ENCODE peak calls at places on chromosomes 4 and X, in nine cellular contexts. H, C, L, T, G, F, D, Y and N are unnamed samples. For H3K27me3, the result is how much of the 10 kb centered on the place peaks cover.

GRCh38 chrX:28628101-28628500 is 40.9 kb downstream of the IL1RAPL1 start:
- DNase-seq in G (no peak), L (no peak), F (no peak), D (no peak), H (no peak), C (no peak), Y (no peak), T (no peak), N (no peak)

GRCh38 chr4:98046665-98047064 is 96.6 kb downstream of the STPG2 start:
- DNase-seq in F (no peak), H (peak), T (no peak), G (no peak), Y (no peak), C (no peak), L (no peak), D (no peak), N (no peak)

GRCh38 chrX:12919051-12919450 is 12.6 kb downstream of the TLR8 start:
- DNase-seq in L (no peak), D (no peak), F (no peak), G (no peak), H (no peak), C (no peak), Y (no peak), T (no peak), N (no peak)

GRCh38 chrX:151912780-151913179 is at the start of gene MAGEA4:
- DNase-seq in D (no peak), Y (no peak), F (no peak), C (no peak), H (no peak), G (no peak), L (no peak), T (no peak), N (no peak)

GRCh38 chr4:42555828-42556227 is 101.1 kb downstream of the ATP8A1 start:
- DNase-seq in Y (no peak), L (no peak), G (peak), C (no peak), H (no peak), T (no peak), F (no peak), D (no peak), N (no peak)

GRCh38 chr4:81351653-81352455 is 119.9 kb downstream of the RASGEF1B start:
- DNase-seq in L (peak), F (peak), G (peak), Y (no peak), H (peak), T (no peak), D (peak), C (no peak), N (peak)

GRCh38 chr4:6019316-6020263 is 1.4 kb upstream of the C4orf50 start:
- DNase-seq in F (peak), L (peak), D (peak), C (no peak), T (no peak), H (peak), Y (no peak), G (peak), N (no peak)

GRCh38 chr4:73859614-73860088 is 6.6 kb downstream of the PF4V1 start:
- DNase-seq in Y (no peak), G (peak), T (no peak), L (no peak), C (no peak), H (no peak), D (no peak), F (no peak), N (no peak)

GRCh38 chr4:115113382-115114106 is at the start of gene NDST4:
- DNase-seq in C (no peak), T (no peak), H (peak), D (peak), Y (no peak), L (no peak), G (peak), F (peak), N (peak)

GRCh38 chr4:71609159-71609558 is 174.7 kb downstream of the GC start:
- DNase-seq in G (peak), Y (no peak), T (no peak), D (no peak), H (no peak), F (no peak), L (no peak), C (no peak), N (no peak)

GRCh38 chrX:153370293-153371055 is 30.7 kb downstream of the PNMA6E start:
- DNase-seq in L (no peak), G (no peak), C (no peak), F (no peak), H (no peak), Y (no peak), T (no peak), D (no peak), N (no peak)

GRCh38 chrX:85243155-85243554 is 424 bp downstream of the SATL1 start:
- DNase-seq in T (no peak), H (peak), F (no peak), L (no peak), D (no peak), G (peak), C (no peak), Y (no peak), N (no peak)

GRCh38 chr4:4717692-4718091 is 141.8 kb upstream of the MSX1 start:
- DNase-seq in G (no peak), F (no peak), L (peak), T (no peak), C (no peak), Y (no peak), D (no peak), H (no peak), N (no peak)

GRCh38 chrX:40145001-40145631 is 47.4 kb upstream of the BCOR start:
- DNase-seq in G (no peak), L (no peak), C (peak), T (no peak), F (peak), H (peak), D (no peak), Y (peak), N (no peak)

GRCh38 chrX:79366888-79367749 is at the start of gene ITM2A:
- DNase-seq in T (no peak), Y (peak), G (peak), D (peak), C (peak), L (no peak), F (no peak), H (peak), N (no peak)

GRCh38 chrX:132292753-132293152 is 73.5 kb upstream of the RAP2C start:
- DNase-seq in T (no peak), F (peak), D (peak), G (peak), L (peak), Y (no peak), C (no peak), H (peak), N (peak)

GRCh38 chr4:176277162-176277904 is 8.3 kb upstream of the ASB5 start:
- DNase-seq in Y (no peak), T (no peak), C (no peak), L (peak), G (peak), H (peak), F (peak), D (peak), N (no peak)

GRCh38 chrX:154032653-154033052 is 13.0 kb upstream of the IRAK1 start:
- DNase-seq in F (no peak), L (no peak), H (no peak), D (no peak), Y (no peak), C (no peak), G (no peak), T (no peak), N (no peak)

GRCh38 chrX:12770440-12770839 is 20.8 kb upstream of the PRPS2 start:
- DNase-seq in T (no peak), D (no peak), F (no peak), G (peak), C (no peak), L (no peak), Y (no peak), H (peak), N (no peak)

GRCh38 chr4:169557061-169557636 is 55.2 kb downstream of the NEK1 start:
- DNase-seq in H (no peak), T (no peak), L (no peak), D (no peak), G (no peak), F (no peak), Y (no peak), C (no peak), N (peak)

GRCh38 chrX:26999634-27000033 is 463.5 kb downstream of the PPP4R3C start:
- DNase-seq in G (no peak), C (no peak), Y (no peak), D (no peak), L (no peak), F (no peak), H (no peak), T (no peak), N (no peak)

GRCh38 chrX:24955372-24955771 is 60.4 kb downstream of the ARX start:
- DNase-seq in D (no peak), C (no peak), L (no peak), F (no peak), T (no peak), H (no peak), Y (no peak), G (no peak), N (no peak)

GRCh38 chrX:133415276-133416105 is at the start of gene GPC4:
- DNase-seq in G (peak), T (no peak), C (peak), Y (peak), F (no peak), H (peak), L (peak), D (peak), N (no peak)

GRCh38 chr4:3699678-3700077 is 66.5 kb upstream of the ADRA2C start:
- DNase-seq in G (no peak), Y (peak), D (no peak), C (peak), L (no peak), T (no peak), F (no peak), H (no peak), N (no peak)

GRCh38 chr4:186693159-186693815 is 30.4 kb downstream of the FAT1 start:
- DNase-seq in L (no peak), Y (peak), F (no peak), D (peak), G (peak), T (peak), H (peak), C (no peak), N (no peak)

GRCh38 chrX:49878128-49878833 is 1.0 kb upstream of the USP27X start:
- DNase-seq in G (no peak), C (no peak), Y (no peak), F (no peak), L (no peak), H (no peak), T (no peak), D (no peak), N (no peak)

GRCh38 chr4:187171731-187172339 is 448.2 kb upstream of the FAT1 start:
- DNase-seq in T (no peak), D (no peak), F (no peak), Y (no peak), C (no peak), L (no peak), H (no peak), G (no peak), N (no peak)

GRCh38 chr4:155122382-155122781 is 86.1 kb upstream of the NPY2R start:
- DNase-seq in F (no peak), L (no peak), D (no peak), G (no peak), H (no peak), T (no peak), Y (no peak), C (no peak), N (no peak)

GRCh38 chrX:3713225-3713936 is at the start of gene PRKX:
- DNase-seq in T (no peak), G (peak), C (peak), L (peak), F (peak), D (peak), Y (peak), H (peak), N (no peak)

GRCh38 chrX:110015027-110015426 is 12.1 kb downstream of the TMEM164 start:
- DNase-seq in G (peak), D (peak), F (no peak), L (no peak), H (no peak), C (no peak), T (no peak), Y (no peak), N (no peak)
- H3K27me3 ChIP-seq in G (under half), D (under half), F (under half), L (under half), H (under half), C (under half), T (under half), Y (under half), N (under half)

GRCh38 chr4:143564472-143564871 is 51.0 kb downstream of the SMARCA5 start:
- DNase-seq in G (no peak), T (no peak), F (no peak), D (no peak), C (no peak), Y (no peak), L (no peak), H (no peak), N (no peak)
- H3K27me3 ChIP-seq in G (under half), T (under half), F (under half), D (under half), C (under half), Y (under half), L (under half), H (under half), N (under half)

GRCh38 chr4:1047976-1048780 is 36.8 kb downstream of the FGFRL1 start:
- DNase-seq in L (no peak), H (no peak), G (no peak), D (no peak), T (no peak), F (peak), Y (peak), C (peak), N (no peak)

GRCh38 chr4:1048781-1049590 is 37.6 kb downstream of the FGFRL1 start:
- DNase-seq in H (no peak), D (peak), L (no peak), C (peak), T (no peak), Y (no peak), G (no peak), F (peak), N (no peak)

GRCh38 chr4:1045193-1045594 is 33.8 kb downstream of the FGFRL1 start:
- DNase-seq in Y (no peak), D (no peak), T (no peak), G (no peak), F (no peak), C (peak), H (no peak), L (no peak), N (no peak)

GRCh38 chr4:1045595-1046201 is 34.3 kb downstream of the FGFRL1 start:
- DNase-seq in F (no peak), D (no peak), H (no peak), T (no peak), G (no peak), Y (peak), C (peak), L (no peak), N (no peak)

GRCh38 chr4:1047106-1047975 is 35.9 kb downstream of the FGFRL1 start:
- DNase-seq in G (no peak), T (no peak), D (peak), Y (peak), F (peak), C (peak), H (no peak), L (no peak), N (no peak)
- H3K27me3 ChIP-seq in G (half or more), T (under half), D (under half), Y (under half), F (under half), C (under half), H (half or more), L (under half), N (under half)

GRCh38 chr4:185346975-185347601 is 48.6 kb downstream of the LRP2BP start:
- DNase-seq in Y (no peak), L (no peak), C (no peak), F (no peak), T (no peak), H (no peak), D (no peak), G (peak), N (no peak)

GRCh38 chr4:185357220-185357619 is 38.5 kb downstream of the LRP2BP start:
- DNase-seq in L (no peak), T (peak), Y (no peak), C (no peak), D (no peak), F (no peak), H (no peak), G (no peak), N (no peak)

GRCh38 chr4:185352741-185353140 is 43.0 kb downstream of the LRP2BP start:
- DNase-seq in C (no peak), F (no peak), G (no peak), Y (no peak), D (no peak), H (no peak), L (no peak), T (no peak), N (no peak)

GRCh38 chr4:185351691-185352090 is 44.0 kb downstream of the LRP2BP start:
- DNase-seq in Y (no peak), G (no peak), D (no peak), C (peak), F (peak), T (no peak), L (no peak), H (no peak), N (no peak)

DNA sequence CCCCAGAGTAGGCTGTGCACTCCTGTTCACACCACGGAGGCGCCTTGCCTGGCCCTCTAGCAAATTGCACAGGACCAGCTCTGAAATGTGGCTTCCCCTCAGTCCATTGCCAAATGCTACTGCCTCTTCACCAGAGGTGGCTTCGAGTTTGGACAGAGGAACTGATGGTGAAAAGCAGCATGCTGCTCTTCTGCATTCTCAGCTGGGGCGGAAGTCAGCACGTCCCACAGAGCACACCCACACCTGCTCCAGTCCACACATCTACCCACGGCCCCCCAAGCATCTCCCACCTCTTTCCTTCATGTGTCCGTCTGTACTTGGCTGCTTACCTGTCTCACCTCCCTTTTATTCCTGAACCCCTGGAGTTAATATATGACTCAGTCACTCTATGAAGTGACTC is 43.5 kb downstream of the LRP2BP start:
- DNase-seq in D (no peak), C (no peak), H (no peak), L (no peak), F (no peak), T (no peak), G (no peak), Y (no peak), N (no peak)
- H3K27me3 ChIP-seq in D (under half), C (under half), H (under half), L (under half), F (under half), T (under half), G (under half), Y (under half), N (under half)

DNA sequence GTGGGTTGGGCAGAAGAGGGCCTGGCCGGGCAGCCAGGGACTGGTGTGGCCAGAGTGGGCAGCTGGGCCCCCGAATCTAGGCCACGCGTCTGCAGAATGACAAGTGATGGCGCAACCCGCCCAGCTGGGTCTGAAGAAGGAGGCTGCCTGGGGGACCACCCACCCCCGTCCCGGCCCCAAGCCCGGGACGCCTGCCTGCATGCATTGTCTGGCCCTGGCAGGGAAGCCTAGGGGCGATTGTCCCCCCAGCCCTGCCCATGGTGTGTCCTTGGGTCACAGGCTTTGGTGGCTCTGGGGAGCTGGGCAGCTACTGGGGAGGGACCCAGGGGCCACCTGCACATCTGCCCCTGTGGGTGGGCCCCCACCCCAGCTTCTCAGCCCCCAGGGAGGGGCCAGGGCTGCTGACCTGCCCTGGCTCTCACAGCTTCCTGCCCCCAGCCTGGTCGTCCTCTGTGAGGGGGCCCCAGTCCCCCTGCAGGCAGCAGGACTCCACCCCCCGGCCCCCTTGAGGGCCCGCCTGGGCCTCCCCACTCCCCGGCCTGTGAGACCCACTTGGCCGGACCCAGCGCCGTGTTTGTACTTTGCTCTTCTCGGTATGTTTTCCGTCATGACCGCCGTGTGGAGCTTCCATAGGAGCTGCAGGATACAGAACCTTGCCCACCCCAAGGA is 4.9 kb downstream of the FGFR3 start:
- DNase-seq in H (no peak), D (no peak), T (no peak), Y (no peak), G (no peak), L (no peak), F (no peak), C (peak), N (no peak)
- H3K27me3 ChIP-seq in H (under half), D (under half), T (under half), Y (under half), G (under half), L (under half), F (under half), C (under half), N (half or more)

GRCh38 chr4:37885496-37885895 is 5.4 kb upstream of the TBC1D1 start:
- DNase-seq in H (no peak), D (no peak), Y (no peak), T (no peak), L (no peak), C (no peak), G (peak), F (no peak), N (no peak)
- H3K27me3 ChIP-seq in H (under half), D (under half), Y (under half), T (under half), L (under half), C (under half), G (under half), F (under half), N (under half)

DNA sequence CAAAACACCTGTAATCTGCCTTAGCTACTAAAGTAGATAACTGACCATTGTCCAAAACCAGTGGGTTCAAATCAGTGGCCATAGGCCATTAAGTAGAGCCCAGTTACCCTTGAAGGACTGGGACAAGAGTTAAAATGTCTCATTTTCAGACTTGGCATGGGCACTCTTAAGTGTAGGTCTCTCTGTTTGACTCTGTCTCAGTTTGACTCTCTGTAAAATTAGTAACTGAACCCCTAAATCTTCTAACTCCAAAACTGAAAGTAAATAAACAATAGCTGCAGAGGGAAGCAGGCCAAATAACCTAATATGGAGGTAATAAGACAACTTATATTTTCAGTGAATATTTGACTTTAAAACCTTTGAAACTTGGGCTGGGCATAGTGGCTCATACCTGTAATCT is 89.1 kb downstream of the SLC16A2 start:
- DNase-seq in Y (no peak), C (no peak), H (no peak), F (no peak), T (no peak), L (no peak), D (no peak), G (no peak), N (no peak)
- H3K27me3 ChIP-seq in Y (under half), C (under half), H (under half), F (under half), T (under half), L (under half), D (under half), G (under half), N (under half)

GRCh38 chr4:152937535-152938236 is 1.6 kb downstream of the FHDC1 start:
- DNase-seq in H (peak), L (peak), F (no peak), Y (peak), C (peak), G (peak), T (no peak), D (peak), N (no peak)
- H3K27me3 ChIP-seq in H (half or more), L (under half), F (under half), Y (under half), C (under half), G (half or more), T (under half), D (under half), N (under half)